ENCODE peak calls at places on chromosomes 16 and 17, in ten cellular contexts. N, O, M, L, K, D, Z, T, V and E are unnamed samples.

GRCh38 chr17:10105513-10106001 is 92.8 kb downstream of the GAS7 start:
- DNase-seq in N (peak), O (no peak), M (peak), L (no peak), K (no peak), D (peak), Z (peak), T (no peak), V (no peak), E (no peak)

GRCh38 chr16:1779234-1779701 is 3.1 kb downstream of the SPSB3 start:
- DNase-seq in N (no peak), O (no peak), M (no peak), L (no peak), K (no peak), D (no peak), Z (peak), T (no peak), V (no peak), E (no peak)

GRCh38 chr17:69437475-69437874 is 23.0 kb downstream of the MAP2K6 start:
- DNase-seq in N (no peak), O (no peak), M (no peak), L (no peak), K (no peak), D (no peak), Z (no peak), T (no peak), V (no peak), E (no peak)

GRCh38 chr17:50063516-50064252 is 7.8 kb downstream of the ITGA3 start:
- DNase-seq in N (no peak), O (no peak), M (peak), L (no peak), K (no peak), D (no peak), Z (no peak), T (no peak), V (no peak), E (no peak)

GRCh38 chr16:477758-478157 is 49.8 kb upstream of the CAPN15 start:
- DNase-seq in N (no peak), O (no peak), M (no peak), L (no peak), K (peak), D (no peak), Z (no peak), T (no peak), V (no peak), E (no peak)

GRCh38 chr17:50316016-50316587 is 29.8 kb upstream of the XYLT2 start:
- DNase-seq in N (no peak), O (no peak), M (no peak), L (no peak), K (no peak), D (no peak), Z (no peak), T (no peak), V (no peak), E (no peak)

GRCh38 chr17:80259642-80260535 is 763 bp upstream of the RNF213 start:
- DNase-seq in N (peak), O (peak), M (peak), L (peak), K (peak), D (peak), Z (peak), T (peak), V (peak), E (peak)

GRCh38 chr16:58499615-58500328 is at the start of gene NDRG4:
- DNase-seq in N (no peak), O (peak), M (peak), L (no peak), K (peak), D (no peak), Z (peak), T (no peak), V (no peak), E (peak)

GRCh38 chr17:82296511-82297279 is 20.7 kb downstream of the CD7 start:
- DNase-seq in N (no peak), O (no peak), M (no peak), L (no peak), K (no peak), D (peak), Z (no peak), T (no peak), V (no peak), E (no peak)

DNA sequence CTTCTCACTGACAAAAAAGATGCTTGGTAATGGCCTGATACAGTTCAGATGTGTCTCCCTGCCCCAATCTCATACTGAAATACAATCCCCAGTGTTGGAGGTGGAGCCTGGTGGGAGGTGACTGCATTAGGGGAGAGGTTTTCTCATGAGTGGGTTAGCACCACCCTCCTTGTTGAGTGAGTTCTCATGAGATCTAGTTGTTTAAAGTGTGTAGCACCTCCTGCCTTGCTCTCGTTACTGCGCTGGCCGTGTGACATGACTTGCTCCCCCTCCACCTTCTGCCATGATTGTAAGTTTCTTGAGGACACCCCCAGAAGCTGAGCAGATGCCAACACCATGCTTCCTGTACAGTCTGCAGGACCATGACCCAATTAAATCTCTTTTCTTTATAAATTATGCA is 5.0 kb downstream of the TSR1 start:
- DNase-seq in N (no peak), O (no peak), M (no peak), L (no peak), K (no peak), D (no peak), Z (no peak), T (no peak), V (no peak), E (no peak)
- TF ChIP-seq POLR2A in N (no peak), O (no peak), M (no peak), L (no peak), K (no peak), D (no peak), Z (no peak), T (no peak), V (no peak), E (no peak)

DNA sequence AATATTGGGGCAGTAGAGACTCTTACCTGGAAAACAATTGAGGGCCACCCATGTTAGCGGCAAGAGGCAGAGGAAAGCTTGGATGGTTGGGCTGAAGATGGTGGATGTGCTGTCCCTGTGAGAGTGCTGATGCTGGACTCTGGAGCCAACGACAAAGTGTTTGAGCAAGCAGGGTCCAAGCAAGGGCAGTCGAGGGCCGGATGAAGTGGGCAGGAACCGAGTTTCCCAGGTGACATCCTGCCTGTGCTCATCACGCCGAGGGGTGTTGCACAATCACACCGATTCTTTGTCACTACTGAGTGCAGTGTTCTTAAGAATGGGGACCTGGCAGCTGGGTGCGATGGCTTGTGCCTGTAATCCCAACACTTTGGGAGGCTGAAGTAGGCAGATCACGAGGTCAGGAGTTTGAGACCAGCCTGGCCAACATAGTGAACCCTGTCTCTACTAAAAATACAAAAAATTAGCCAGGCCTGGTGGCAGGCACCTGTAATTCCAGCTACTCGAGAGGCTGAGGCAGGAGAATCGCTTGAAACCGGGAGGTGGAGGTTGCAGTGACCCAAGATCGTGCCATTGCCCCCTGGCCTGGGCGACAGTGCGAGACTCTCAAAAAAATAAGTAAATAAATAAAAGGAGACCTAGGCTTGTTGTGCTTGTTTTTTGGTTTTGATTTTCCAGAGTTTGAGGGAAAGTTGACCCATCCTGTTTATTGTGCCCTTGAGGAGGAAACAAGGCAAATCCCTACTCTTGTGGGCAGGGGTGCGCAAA is 6.1 kb downstream of the PYCARD start:
- DNase-seq in N (no peak), O (no peak), M (no peak), L (no peak), K (no peak), D (no peak), Z (no peak), T (no peak), V (no peak), E (no peak)
- TF ChIP-seq POLR2A in N (no peak), O (no peak), M (no peak), L (no peak), K (no peak), D (no peak), Z (no peak), T (no peak), V (peak), E (no peak)

GRCh38 chr16:84595052-84595481 is 22.8 kb downstream of the COTL1 start:
- DNase-seq in N (no peak), O (no peak), M (no peak), L (no peak), K (no peak), D (no peak), Z (peak), T (no peak), V (no peak), E (no peak)
- TF ChIP-seq POLR2A in N (no peak), O (no peak), M (no peak), L (no peak), K (no peak), D (no peak), Z (no peak), T (no peak), V (no peak), E (no peak)

DNA sequence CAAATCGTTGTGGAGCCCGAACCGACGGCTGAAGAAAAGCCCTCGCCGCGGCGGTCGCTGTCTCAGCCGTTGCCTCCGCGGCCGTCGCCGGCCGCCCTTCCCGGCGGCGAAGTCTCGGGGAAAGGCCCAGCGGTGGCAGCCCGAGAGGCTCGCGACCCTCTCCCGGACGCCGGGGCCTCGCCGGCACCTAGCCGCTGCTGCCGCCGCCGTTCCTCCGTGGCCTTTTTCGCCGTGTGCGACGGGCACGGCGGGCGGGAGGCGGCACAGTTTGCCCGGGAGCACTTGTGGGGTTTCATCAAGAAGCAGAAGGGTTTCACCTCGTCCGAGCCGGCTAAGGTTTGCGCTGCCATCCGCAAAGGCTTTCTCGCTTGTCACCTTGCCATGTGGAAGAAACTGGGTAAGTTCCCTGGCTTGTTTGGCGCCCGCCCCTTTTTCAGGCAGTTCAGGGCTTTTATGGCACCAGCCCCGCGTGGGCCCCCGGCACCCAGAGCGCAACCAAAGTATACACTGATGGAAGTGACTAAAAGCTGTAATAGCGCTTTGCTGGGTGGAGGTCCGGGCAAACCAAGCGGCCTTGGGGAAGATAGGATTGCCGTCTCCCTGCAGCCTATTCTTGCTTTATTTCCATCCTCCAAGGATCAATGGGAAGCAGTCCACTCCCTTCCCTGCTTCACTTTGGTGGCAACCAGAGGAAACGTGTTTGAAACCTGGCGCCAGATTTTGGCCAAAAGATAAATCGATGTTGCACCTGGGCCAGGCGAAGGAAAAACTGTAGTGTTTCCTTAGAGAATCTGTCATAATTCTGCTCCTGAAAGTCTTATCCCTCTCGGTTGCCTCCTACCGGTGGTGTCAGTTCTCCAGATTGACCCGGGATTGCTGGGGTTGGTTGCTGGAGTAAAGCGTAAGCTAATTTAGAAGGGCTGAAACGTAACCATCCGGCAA is 768 bp downstream of the PPM1D start:
- DNase-seq in N (peak), O (peak), M (peak), L (peak), K (peak), D (peak), Z (peak), T (peak), V (peak), E (peak)
- TF ChIP-seq POLR2A in N (no peak), O (no peak), M (no peak), L (no peak), K (no peak), D (peak), Z (peak), T (peak), V (no peak), E (no peak)

GRCh38 chr16:70745536-70746025 is 55.4 kb downstream of the VAC14 start:
- DNase-seq in N (no peak), O (no peak), M (no peak), L (no peak), K (no peak), D (no peak), Z (no peak), T (no peak), V (no peak), E (no peak)

GRCh38 chr16:70747703-70748631 is 53.0 kb downstream of the VAC14 start:
- DNase-seq in N (no peak), O (no peak), M (peak), L (no peak), K (peak), D (no peak), Z (no peak), T (no peak), V (no peak), E (peak)

GRCh38 chr16:70744366-70744765 is 56.6 kb downstream of the VAC14 start:
- DNase-seq in N (no peak), O (no peak), M (no peak), L (no peak), K (no peak), D (no peak), Z (no peak), T (no peak), V (no peak), E (no peak)

GRCh38 chr16:70746708-70747424 is 54.1 kb downstream of the VAC14 start:
- DNase-seq in N (peak), O (peak), M (peak), L (peak), K (peak), D (peak), Z (peak), T (peak), V (no peak), E (peak)

GRCh38 chr16:70746040-70746707 is 54.8 kb downstream of the VAC14 start:
- DNase-seq in N (no peak), O (peak), M (peak), L (peak), K (peak), D (peak), Z (peak), T (peak), V (no peak), E (peak)
- TF ChIP-seq POLR2A in N (no peak), O (no peak), M (peak), L (no peak), K (no peak), D (no peak), Z (peak), T (no peak), V (no peak), E (peak)

DNA sequence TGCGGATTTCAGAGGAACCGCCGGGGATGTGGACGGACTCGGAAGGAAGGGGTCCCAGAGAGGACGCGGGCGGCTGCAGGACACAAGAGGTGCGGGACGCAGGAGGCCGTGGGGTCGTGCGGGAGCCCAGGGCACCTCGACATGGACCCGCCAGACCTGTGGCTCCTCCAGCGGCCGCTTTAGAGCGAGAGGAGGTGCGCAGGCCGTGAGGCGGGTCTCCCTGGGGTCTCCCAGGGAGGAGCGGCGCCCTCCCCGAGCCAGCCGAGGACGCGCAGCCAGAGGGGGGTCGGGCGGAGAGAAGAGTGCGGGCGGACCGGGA is 6.8 kb upstream of the FLYWCH1 start:
- DNase-seq in N (no peak), O (no peak), M (no peak), L (no peak), K (no peak), D (peak), Z (peak), T (no peak), V (no peak), E (no peak)
- TF ChIP-seq POLR2A in N (no peak), O (no peak), M (no peak), L (no peak), K (no peak), D (no peak), Z (no peak), T (no peak), V (no peak), E (no peak)

GRCh38 chr17:39144414-39144813 is 7.0 kb downstream of the PLXDC1 start:
- DNase-seq in N (peak), O (no peak), M (peak), L (peak), K (no peak), D (peak), Z (peak), T (peak), V (no peak), E (no peak)
- TF ChIP-seq POLR2A in N (no peak), O (no peak), M (no peak), L (no peak), K (no peak), D (no peak), Z (no peak), T (no peak), V (no peak), E (no peak)

DNA sequence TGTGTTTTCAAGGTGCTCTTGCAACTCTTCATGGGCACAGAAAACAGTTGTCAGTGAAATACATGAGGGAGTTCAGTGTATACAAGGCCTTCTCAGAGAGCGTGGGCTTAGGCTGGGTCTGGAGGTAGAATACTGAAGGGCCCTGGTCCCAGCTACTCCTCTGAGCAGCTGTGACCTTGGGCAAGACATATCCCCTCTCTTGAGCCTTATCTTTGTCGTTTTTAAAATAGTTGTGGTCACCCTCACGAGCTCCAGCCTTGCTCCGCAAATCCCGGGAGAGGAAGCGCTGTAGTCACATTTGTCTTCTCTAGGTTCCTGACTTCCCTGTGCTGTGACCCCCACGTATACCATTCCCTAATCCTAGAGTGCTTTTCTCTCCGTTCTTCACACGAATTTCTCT is 3.6 kb downstream of the ZNRF1 start:
- DNase-seq in N (no peak), O (no peak), M (no peak), L (no peak), K (no peak), D (no peak), Z (no peak), T (no peak), V (no peak), E (peak)
- TF ChIP-seq POLR2A in N (no peak), O (no peak), M (no peak), L (no peak), K (no peak), D (no peak), Z (no peak), T (no peak), V (no peak), E (no peak)